ENCODE peak calls at places on chromosomes 1 and 21, in eight cellular contexts. One of them, this sample, is unnamed.

GRCh38 chr21:37006521-37007291 is at the start of gene RIPPLY3:
- DNase-seq in osteoblast: peak; percentile 81
- DNase-seq in lower lobe of right lung: no peak
- DNase-seq in psoas muscle: no peak
- DNase-seq in tibial artery: no peak
- DNase-seq in tibial nerve: no peak
- DNase-seq in A549: peak; percentile 29
- DNase-seq in spleen: no peak
- DNase-seq in this sample: peak; percentile 51

GRCh38 chr1:207454046-207454964 is at the start of gene CR2:
- DNase-seq in osteoblast: no peak
- DNase-seq in lower lobe of right lung: peak; percentile 65
- DNase-seq in psoas muscle: peak; percentile 19
- DNase-seq in tibial artery: peak; percentile 20
- DNase-seq in tibial nerve: peak; percentile 5
- DNase-seq in A549: peak; percentile 4
- DNase-seq in spleen: peak; percentile 94
- DNase-seq in this sample: peak; percentile 89

GRCh38 chr21:30714946-30715345 is 3.6 kb downstream of the KRTAP21-3 start:
- DNase-seq in osteoblast: no peak
- DNase-seq in lower lobe of right lung: no peak
- DNase-seq in psoas muscle: no peak
- DNase-seq in tibial artery: no peak
- DNase-seq in tibial nerve: no peak
- DNase-seq in A549: no peak
- DNase-seq in spleen: no peak
- DNase-seq in this sample: no peak

GRCh38 chr1:70754711-70755110 is 292.9 kb downstream of the PTGER3 start:
- DNase-seq in osteoblast: no peak
- DNase-seq in lower lobe of right lung: no peak
- DNase-seq in psoas muscle: no peak
- DNase-seq in tibial artery: no peak
- DNase-seq in tibial nerve: no peak
- DNase-seq in A549: no peak
- DNase-seq in spleen: no peak
- DNase-seq in this sample: no peak

GRCh38 chr1:90959352-90960206 is 62.3 kb downstream of the ZNF644 start:
- DNase-seq in osteoblast: no peak
- DNase-seq in lower lobe of right lung: no peak
- DNase-seq in psoas muscle: no peak
- DNase-seq in tibial artery: no peak
- DNase-seq in tibial nerve: no peak
- DNase-seq in A549: no peak
- DNase-seq in spleen: no peak
- DNase-seq in this sample: no peak

GRCh38 chr1:216576246-216576645 is 147.0 kb downstream of the ESRRG start:
- DNase-seq in osteoblast: no peak
- DNase-seq in lower lobe of right lung: no peak
- DNase-seq in psoas muscle: no peak
- DNase-seq in tibial artery: no peak
- DNase-seq in tibial nerve: no peak
- DNase-seq in A549: no peak
- DNase-seq in spleen: no peak
- DNase-seq in this sample: no peak

GRCh38 chr1:63429281-63429680 is 61.9 kb downstream of the ALG6 start:
- DNase-seq in osteoblast: no peak
- DNase-seq in lower lobe of right lung: no peak
- DNase-seq in psoas muscle: no peak
- DNase-seq in tibial artery: no peak
- DNase-seq in tibial nerve: no peak
- DNase-seq in A549: no peak
- DNase-seq in spleen: no peak
- DNase-seq in this sample: no peak

GRCh38 chr1:183585038-183585437 is 5.2 kb downstream of the NCF2 start:
- DNase-seq in osteoblast: peak; percentile 84
- DNase-seq in lower lobe of right lung: no peak
- DNase-seq in psoas muscle: no peak
- DNase-seq in tibial artery: no peak
- DNase-seq in tibial nerve: no peak
- DNase-seq in A549: peak; percentile 36
- DNase-seq in spleen: no peak
- DNase-seq in this sample: no peak

GRCh38 chr1:201119206-201119814 is 7.1 kb upstream of the CACNA1S start:
- DNase-seq in osteoblast: peak; percentile 96
- DNase-seq in lower lobe of right lung: no peak
- DNase-seq in psoas muscle: no peak
- DNase-seq in tibial artery: no peak
- DNase-seq in tibial nerve: peak; percentile 26
- DNase-seq in A549: peak; percentile 62
- DNase-seq in spleen: no peak
- DNase-seq in this sample: peak; percentile 53

GRCh38 chr1:108644984-108645383 is 15.9 kb downstream of the HENMT1 start:
- DNase-seq in osteoblast: no peak
- DNase-seq in lower lobe of right lung: peak; percentile 47
- DNase-seq in psoas muscle: no peak
- DNase-seq in tibial artery: no peak
- DNase-seq in tibial nerve: no peak
- DNase-seq in A549: no peak
- DNase-seq in spleen: peak; percentile 80
- DNase-seq in this sample: peak; percentile 37

GRCh38 chr1:25758466-25759070 is 41.4 kb upstream of the SELENON start:
- DNase-seq in osteoblast: peak; percentile 48
- DNase-seq in lower lobe of right lung: no peak
- DNase-seq in psoas muscle: no peak
- DNase-seq in tibial artery: no peak
- DNase-seq in tibial nerve: no peak
- DNase-seq in A549: no peak
- DNase-seq in spleen: no peak
- DNase-seq in this sample: no peak
- TF ChIP-seq CTCF in osteoblast: no peak
- TF ChIP-seq CTCF in lower lobe of right lung: no peak
- TF ChIP-seq CTCF in psoas muscle: no peak
- TF ChIP-seq CTCF in tibial artery: no peak
- TF ChIP-seq CTCF in tibial nerve: no peak
- TF ChIP-seq CTCF in A549: no peak
- TF ChIP-seq CTCF in spleen: no peak
- TF ChIP-seq CTCF in this sample: no peak

DNA sequence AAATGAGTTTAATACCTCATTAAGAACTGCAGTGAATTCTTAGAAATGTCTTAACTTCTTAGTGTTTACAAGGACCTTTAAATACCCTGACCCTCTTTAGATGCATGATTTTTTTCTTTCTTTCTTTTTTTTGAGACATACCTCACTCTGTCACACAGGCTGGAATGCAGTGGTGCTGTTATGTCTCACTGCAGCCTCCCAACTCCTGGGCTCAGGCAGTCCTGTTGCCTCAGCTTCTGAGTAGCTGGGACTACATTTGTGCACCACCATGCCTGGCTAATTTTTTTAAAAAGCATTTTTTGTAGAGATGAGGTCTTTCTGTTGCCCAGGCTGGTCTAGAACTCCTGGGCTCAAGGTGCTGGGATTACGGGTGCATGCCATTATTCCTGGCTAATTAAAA is 191.8 kb downstream of the RPS6KC1 start:
- DNase-seq in osteoblast: no peak
- DNase-seq in lower lobe of right lung: no peak
- DNase-seq in psoas muscle: no peak
- DNase-seq in tibial artery: no peak
- DNase-seq in tibial nerve: no peak
- DNase-seq in A549: no peak
- DNase-seq in spleen: no peak
- DNase-seq in this sample: no peak
- H3K9me3 ChIP-seq in osteoblast: no peaks in the 10 kb centered on the region
- H3K9me3 ChIP-seq in lower lobe of right lung: no peaks in the 10 kb centered on the region
- H3K9me3 ChIP-seq in psoas muscle: no peaks in the 10 kb centered on the region
- H3K9me3 ChIP-seq in tibial artery: no peaks in the 10 kb centered on the region
- H3K9me3 ChIP-seq in tibial nerve: no peaks in the 10 kb centered on the region
- H3K9me3 ChIP-seq in A549: no peaks in the 10 kb centered on the region
- H3K9me3 ChIP-seq in spleen: no peaks in the 10 kb centered on the region
- H3K9me3 ChIP-seq in this sample: no peaks in the 10 kb centered on the region

GRCh38 chr21:42264245-42265195 is 45.6 kb downstream of the ABCG1 start:
- DNase-seq in osteoblast: peak; percentile 48
- DNase-seq in lower lobe of right lung: no peak
- DNase-seq in psoas muscle: no peak
- DNase-seq in tibial artery: no peak
- DNase-seq in tibial nerve: no peak
- DNase-seq in A549: no peak
- DNase-seq in spleen: no peak
- DNase-seq in this sample: no peak
- H3K27ac ChIP-seq in osteoblast: no peak overlapping the region
- H3K27ac ChIP-seq in lower lobe of right lung: peak overlapping the region; percentile 78
- H3K27ac ChIP-seq in psoas muscle: peak overlapping the region; percentile 69
- H3K27ac ChIP-seq in tibial artery: no peak overlapping the region
- H3K27ac ChIP-seq in tibial nerve: no peak overlapping the region
- H3K27ac ChIP-seq in A549: no peak overlapping the region
- H3K27ac ChIP-seq in spleen: peak overlapping the region; percentile 61
- H3K27ac ChIP-seq in this sample: no peak overlapping the region

GRCh38 chr1:237737938-237738610 is 152.6 kb downstream of the ZP4 start:
- DNase-seq in osteoblast: no peak
- DNase-seq in lower lobe of right lung: no peak
- DNase-seq in psoas muscle: no peak
- DNase-seq in tibial artery: no peak
- DNase-seq in tibial nerve: no peak
- DNase-seq in A549: no peak
- DNase-seq in spleen: no peak
- DNase-seq in this sample: no peak
- TF ChIP-seq CTCF in osteoblast: no peak
- TF ChIP-seq CTCF in lower lobe of right lung: no peak
- TF ChIP-seq CTCF in psoas muscle: no peak
- TF ChIP-seq CTCF in tibial artery: no peak
- TF ChIP-seq CTCF in tibial nerve: no peak
- TF ChIP-seq CTCF in A549: no peak
- TF ChIP-seq CTCF in spleen: no peak
- TF ChIP-seq CTCF in this sample: no peak

GRCh38 chr1:223853275-223853674 is 7.5 kb upstream of the TP53BP2 start:
- DNase-seq in osteoblast: no peak
- DNase-seq in lower lobe of right lung: no peak
- DNase-seq in psoas muscle: no peak
- DNase-seq in tibial artery: no peak
- DNase-seq in tibial nerve: no peak
- DNase-seq in A549: no peak
- DNase-seq in spleen: no peak
- DNase-seq in this sample: no peak
- H3K9me3 ChIP-seq in osteoblast: no peaks in the 10 kb centered on the region
- H3K9me3 ChIP-seq in lower lobe of right lung: no peaks in the 10 kb centered on the region
- H3K9me3 ChIP-seq in psoas muscle: no peaks in the 10 kb centered on the region
- H3K9me3 ChIP-seq in tibial artery: no peaks in the 10 kb centered on the region
- H3K9me3 ChIP-seq in tibial nerve: no peaks in the 10 kb centered on the region
- H3K9me3 ChIP-seq in A549: no peaks in the 10 kb centered on the region
- H3K9me3 ChIP-seq in spleen: no peaks in the 10 kb centered on the region
- H3K9me3 ChIP-seq in this sample: no peaks in the 10 kb centered on the region

DNA sequence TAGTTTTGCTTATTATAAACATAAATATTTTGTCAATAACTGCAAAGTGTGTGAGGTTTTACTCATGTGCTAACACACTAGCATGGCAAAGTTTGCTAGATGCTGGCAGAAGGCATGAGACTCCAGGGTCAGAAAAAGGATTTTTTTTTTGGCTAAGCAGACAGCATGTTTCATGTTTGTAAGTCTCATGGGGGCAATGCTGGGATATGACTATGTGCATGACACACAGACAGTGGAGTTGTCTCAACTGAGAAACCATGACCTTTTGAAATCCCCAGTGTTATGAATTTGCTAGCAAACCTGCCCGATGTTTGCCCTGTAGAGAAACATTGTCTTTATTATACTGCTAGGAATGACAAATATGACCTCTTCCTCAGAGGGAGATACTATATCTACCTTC is 448.2 kb downstream of the BRINP3 start:
- DNase-seq in osteoblast: no peak
- DNase-seq in lower lobe of right lung: no peak
- DNase-seq in psoas muscle: no peak
- DNase-seq in tibial artery: no peak
- DNase-seq in tibial nerve: no peak
- DNase-seq in A549: peak; percentile 14
- DNase-seq in spleen: no peak
- DNase-seq in this sample: no peak
- H3K27ac ChIP-seq in osteoblast: no peak overlapping the region
- H3K27ac ChIP-seq in lower lobe of right lung: no peak overlapping the region
- H3K27ac ChIP-seq in psoas muscle: no peak overlapping the region
- H3K27ac ChIP-seq in tibial artery: no peak overlapping the region
- H3K27ac ChIP-seq in tibial nerve: no peak overlapping the region
- H3K27ac ChIP-seq in A549: no peak overlapping the region
- H3K27ac ChIP-seq in spleen: no peak overlapping the region
- H3K27ac ChIP-seq in this sample: no peak overlapping the region

GRCh38 chr21:41662761-41663160 is 104.1 kb downstream of the RIPK4 start:
- DNase-seq in osteoblast: no peak
- DNase-seq in lower lobe of right lung: no peak
- DNase-seq in psoas muscle: no peak
- DNase-seq in tibial artery: no peak
- DNase-seq in tibial nerve: no peak
- DNase-seq in A549: no peak
- DNase-seq in spleen: peak; percentile 51
- DNase-seq in this sample: no peak

GRCh38 chr21:41660748-41661147 is 106.1 kb downstream of the RIPK4 start:
- DNase-seq in osteoblast: peak; percentile 39
- DNase-seq in lower lobe of right lung: no peak
- DNase-seq in psoas muscle: no peak
- DNase-seq in tibial artery: no peak
- DNase-seq in tibial nerve: no peak
- DNase-seq in A549: no peak
- DNase-seq in spleen: peak; percentile 33
- DNase-seq in this sample: peak; percentile 26

GRCh38 chr21:41662161-41662560 is 104.7 kb downstream of the RIPK4 start:
- DNase-seq in osteoblast: no peak
- DNase-seq in lower lobe of right lung: no peak
- DNase-seq in psoas muscle: no peak
- DNase-seq in tibial artery: no peak
- DNase-seq in tibial nerve: no peak
- DNase-seq in A549: no peak
- DNase-seq in spleen: peak; percentile 27
- DNase-seq in this sample: peak; percentile 21

GRCh38 chr21:41658321-41658720 is 108.5 kb downstream of the RIPK4 start:
- DNase-seq in osteoblast: no peak
- DNase-seq in lower lobe of right lung: no peak
- DNase-seq in psoas muscle: no peak
- DNase-seq in tibial artery: no peak
- DNase-seq in tibial nerve: no peak
- DNase-seq in A549: no peak
- DNase-seq in spleen: peak; percentile 38
- DNase-seq in this sample: peak; percentile 12

DNA sequence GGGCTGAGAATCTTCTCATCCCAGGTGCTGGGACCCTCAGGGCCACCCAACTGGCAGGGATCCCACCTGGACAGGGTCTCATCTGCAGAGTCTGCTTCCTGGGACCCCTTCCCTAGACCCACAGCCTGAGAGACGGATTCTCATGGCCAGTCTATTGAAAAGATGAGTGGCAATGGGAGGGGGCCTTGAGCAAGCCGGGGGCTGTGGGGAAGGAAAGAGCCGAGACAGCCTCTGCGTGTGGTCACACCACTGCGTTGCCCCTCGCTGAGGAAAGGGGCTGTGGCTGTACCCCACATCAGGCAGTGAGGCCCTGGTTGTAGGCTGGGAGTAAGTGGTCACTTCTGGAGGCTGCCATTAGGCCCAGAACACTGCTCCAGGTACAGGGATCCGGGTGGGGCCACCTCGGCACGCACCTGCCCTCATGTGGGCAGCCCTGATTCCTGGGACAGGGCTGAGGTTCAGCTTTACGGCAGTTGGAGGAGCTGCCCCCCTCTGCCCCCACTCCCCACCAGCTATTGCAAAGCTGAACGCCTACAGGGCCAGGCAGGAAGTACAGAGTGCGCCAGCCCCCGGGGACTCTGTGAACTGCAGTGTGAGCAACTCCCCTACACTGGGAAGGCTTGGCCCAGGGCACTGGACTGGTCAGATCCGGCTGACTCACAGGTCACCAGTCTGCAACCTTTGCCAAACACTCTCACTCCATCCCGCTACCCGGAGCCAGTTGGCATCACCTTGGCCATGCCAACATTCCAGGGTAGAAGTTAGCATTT is 106.9 kb downstream of the RIPK4 start:
- DNase-seq in osteoblast: peak; percentile 82
- DNase-seq in lower lobe of right lung: no peak
- DNase-seq in psoas muscle: peak; percentile 43
- DNase-seq in tibial artery: peak; percentile 78
- DNase-seq in tibial nerve: peak; percentile 19
- DNase-seq in A549: peak; percentile 63
- DNase-seq in spleen: peak; percentile 61
- DNase-seq in this sample: peak; percentile 49
- TF ChIP-seq CTCF in osteoblast: peak; percentile 47
- TF ChIP-seq CTCF in lower lobe of right lung: no peak
- TF ChIP-seq CTCF in psoas muscle: no peak
- TF ChIP-seq CTCF in tibial artery: peak; percentile 67
- TF ChIP-seq CTCF in tibial nerve: no peak
- TF ChIP-seq CTCF in A549: no peak
- TF ChIP-seq CTCF in spleen: no peak
- TF ChIP-seq CTCF in this sample: no peak